ENCODE peak calls at places on chromosome X, in nine cellular contexts. Q, W, Y, G, C, D, Z, I and M are unnamed samples.

GRCh38 chrX:10101269-10101668 is 55.5 kb upstream of the CLCN4 start:
- DNase-seq in Y (no peak), Q (no peak), I (no peak), D (no peak), Z (no peak), W (no peak), C (no peak), G (peak), M (no peak)

GRCh38 chrX:68186552-68187262 is 246.6 kb downstream of the OPHN1 start:
- DNase-seq in C (no peak), G (peak), W (no peak), Z (no peak), Y (no peak), D (peak), I (no peak), Q (no peak), M (no peak)

GRCh38 chrX:85828771-85829170 is 218.6 kb downstream of the CHM start:
- DNase-seq in D (no peak), G (no peak), Z (no peak), I (no peak), Q (no peak), C (no peak), W (no peak), Y (no peak), M (no peak)

GRCh38 chrX:111892375-111892774 is 16.4 kb downstream of the TRPC5OS start:
- DNase-seq in Q (no peak), Y (no peak), C (no peak), W (no peak), D (no peak), G (no peak), Z (no peak), I (no peak), M (no peak)

GRCh38 chrX:40108084-40108958 is 10.6 kb upstream of the BCOR start:
- DNase-seq in D (peak), Q (peak), C (peak), G (no peak), Y (peak), W (peak), I (peak), Z (no peak), M (no peak)

GRCh38 chrX:39595977-39596376 is 501.8 kb downstream of the BCOR start:
- DNase-seq in G (no peak), I (no peak), Y (no peak), D (no peak), Q (no peak), W (no peak), Z (no peak), C (no peak), M (no peak)

GRCh38 chrX:40688976-40689375 is 41.6 kb upstream of the CXorf38 start:
- DNase-seq in W (no peak), I (no peak), D (no peak), Z (no peak), C (no peak), G (no peak), Y (no peak), Q (no peak), M (no peak)

GRCh38 chrX:102985182-102985581 is 48.1 kb downstream of the RAB40AL start:
- DNase-seq in G (no peak), I (no peak), W (no peak), Z (no peak), Q (no peak), Y (no peak), C (no peak), D (no peak), M (peak)

GRCh38 chrX:46198858-46199257 is 346.4 kb downstream of the ZNF674 start:
- DNase-seq in Q (no peak), I (no peak), W (no peak), Y (no peak), Z (no peak), G (no peak), D (no peak), C (no peak), M (no peak)

GRCh38 chrX:68114573-68115199 is 318.6 kb downstream of the OPHN1 start:
- DNase-seq in Q (no peak), D (peak), Y (no peak), I (peak), W (no peak), G (peak), Z (no peak), C (no peak), M (peak)

GRCh38 chrX:21839334-21840198 is at the start of gene MBTPS2:
- DNase-seq in I (peak), Y (peak), W (peak), Z (no peak), Q (peak), D (peak), G (peak), C (peak), M (peak)
- TF ChIP-seq POLR2A in I (peak), Y (peak), W (peak), Z (peak), Q (peak), D (peak), G (peak), C (peak), M (no peak)

GRCh38 chrX:118497180-118497814 is 1.7 kb downstream of the DOCK11 start:
- DNase-seq in C (no peak), Q (no peak), D (no peak), I (no peak), Z (no peak), Y (no peak), G (no peak), W (no peak), M (no peak)
- TF ChIP-seq POLR2A in C (no peak), Q (no peak), D (no peak), I (no peak), Z (no peak), Y (no peak), G (no peak), W (no peak), M (no peak)

GRCh38 chrX:54639346-54640102 is 109.5 kb downstream of the GNL3L start:
- DNase-seq in G (peak), Q (peak), Z (peak), Y (peak), C (peak), D (peak), I (peak), W (peak), M (peak)
- TF ChIP-seq POLR2A in G (peak), Q (peak), Z (no peak), Y (peak), C (no peak), D (peak), I (peak), W (peak), M (no peak)

GRCh38 chrX:49043987-49044281 is 777 bp upstream of the TFE3 start:
- DNase-seq in Z (no peak), W (no peak), Q (no peak), C (no peak), I (no peak), Y (no peak), D (no peak), G (no peak), M (no peak)
- TF ChIP-seq POLR2A in Z (no peak), W (no peak), Q (no peak), C (no peak), I (no peak), Y (no peak), D (no peak), G (no peak), M (no peak)

GRCh38 chrX:47361538-47362511 is 8.6 kb upstream of the ZNF157 start:
- DNase-seq in Z (peak), D (peak), Q (peak), I (peak), Y (no peak), W (peak), C (peak), G (peak), M (peak)
- TF ChIP-seq POLR2A in Z (no peak), D (no peak), Q (no peak), I (no peak), Y (no peak), W (no peak), C (no peak), G (no peak), M (no peak)

DNA sequence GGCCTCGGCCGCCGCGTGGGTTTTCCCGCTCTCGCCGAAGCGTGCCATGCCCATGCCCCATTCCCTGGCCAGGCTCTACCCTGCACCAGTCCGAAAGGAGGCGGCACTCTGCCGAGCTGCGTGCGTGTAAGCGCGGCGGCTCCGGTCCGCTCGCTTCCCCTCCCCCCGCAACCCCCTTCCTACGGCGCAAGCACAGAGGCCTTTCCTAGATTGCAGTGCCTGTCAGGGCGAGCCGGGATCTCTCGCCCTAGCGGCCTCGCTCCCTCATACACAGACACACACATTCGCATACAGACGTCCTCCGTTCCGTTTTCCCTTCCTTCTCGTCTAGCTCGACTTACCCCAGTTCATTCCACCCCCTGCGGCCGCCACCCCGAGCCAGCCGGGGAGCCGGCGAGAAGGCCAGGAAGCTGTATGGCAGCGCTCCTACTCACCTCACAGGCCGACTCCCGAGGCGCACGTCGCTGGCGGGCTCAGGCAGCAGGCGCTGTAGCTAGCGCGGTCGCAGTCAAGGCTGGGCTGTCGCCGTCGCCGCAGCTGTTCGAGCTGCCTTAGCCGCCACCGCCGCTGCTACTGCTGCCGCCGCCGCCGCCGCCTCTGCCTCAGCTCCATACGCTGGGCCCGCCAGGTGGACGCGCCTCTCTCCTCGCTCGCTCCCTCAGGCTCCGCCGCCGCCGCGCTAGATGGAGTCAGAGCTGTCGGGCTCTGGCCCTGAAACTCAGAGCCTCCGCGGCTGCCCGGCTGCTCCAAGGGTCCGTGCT is 623 bp downstream of the NEXMIF start:
- DNase-seq in Z (no peak), I (peak), G (no peak), D (no peak), W (no peak), Q (peak), C (peak), Y (peak), M (no peak)
- TF ChIP-seq POLR2A in Z (no peak), I (no peak), G (no peak), D (no peak), W (no peak), Q (no peak), C (no peak), Y (no peak), M (no peak)

GRCh38 chrX:26562156-26562555 is 346.2 kb downstream of the MAGEB5 start:
- DNase-seq in D (no peak), Y (no peak), Z (no peak), G (no peak), W (no peak), Q (no peak), C (no peak), I (no peak), M (no peak)
- TF ChIP-seq POLR2A in D (no peak), Y (no peak), Z (no peak), G (no peak), W (no peak), Q (no peak), C (no peak), I (no peak), M (no peak)